ENCODE peak calls at places on chromosomes 1 and 21, in seven cellular contexts. G, Q, C, N, R, L and B are unnamed samples.

GRCh38 chr21:46171996-46172862 is 12.0 kb downstream of the SPATC1L start:
- DNase-seq in G (no peak), Q (no peak), C (no peak), N (no peak), R (no peak), L (no peak), B (no peak)

GRCh38 chr1:78919150-78919549 is 87.4 kb downstream of the ADGRL4 start:
- DNase-seq in G (no peak), Q (no peak), C (no peak), N (no peak), R (no peak), L (no peak), B (no peak)

GRCh38 chr1:170619167-170620030 is 44.5 kb upstream of the PRRX1 start:
- DNase-seq in G (no peak), Q (no peak), C (peak; percentile 60), N (no peak), R (no peak), L (no peak), B (no peak)

GRCh38 chr1:63590161-63590560 is 3.0 kb upstream of the PGM1 start:
- DNase-seq in G (no peak), Q (no peak), C (no peak), N (no peak), R (no peak), L (no peak), B (no peak)

GRCh38 chr1:228276901-228277490 is 69.2 kb downstream of the OBSCN start:
- DNase-seq in G (no peak), Q (no peak), C (no peak), N (no peak), R (no peak), L (peak; percentile 78), B (no peak)

GRCh38 chr1:22275626-22276395 is 132.9 kb upstream of the WNT4 start:
- DNase-seq in G (no peak), Q (no peak), C (peak; percentile 44), N (no peak), R (peak; percentile 31), L (no peak), B (peak; percentile 63)

GRCh38 chr1:38038836-38039235 is 7.8 kb downstream of the POU3F1 start:
- DNase-seq in G (peak; percentile 82), Q (no peak), C (peak; percentile 37), N (no peak), R (no peak), L (no peak), B (no peak)

GRCh38 chr1:101846820-101847219 is 149.9 kb downstream of the OLFM3 start:
- DNase-seq in G (no peak), Q (no peak), C (no peak), N (no peak), R (no peak), L (no peak), B (no peak)

GRCh38 chr1:234505774-234506114 is 26.8 kb upstream of the TARBP1 start:
- DNase-seq in G (no peak), Q (no peak), C (no peak), N (no peak), R (no peak), L (no peak), B (no peak)

GRCh38 chr1:182484531-182485257 is 34.7 kb downstream of the RGSL1 start:
- DNase-seq in G (no peak), Q (no peak), C (peak; percentile 5), N (peak; percentile 20), R (peak; percentile 77), L (peak; percentile 80), B (peak; percentile 11)

GRCh38 chr21:37155216-37155615 is 82.2 kb downstream of the TTC3 start:
- DNase-seq in G (no peak), Q (no peak), C (no peak), N (no peak), R (no peak), L (no peak), B (no peak)

GRCh38 chr1:29279896-29280779 is 43.8 kb downstream of the PTPRU start:
- DNase-seq in G (no peak), Q (no peak), C (peak; percentile 68), N (no peak), R (no peak), L (no peak), B (no peak)

GRCh38 chr1:14605945-14606344 is 7.5 kb downstream of the KAZN start:
- DNase-seq in G (no peak), Q (no peak), C (no peak), N (no peak), R (no peak), L (no peak), B (no peak)

GRCh38 chr1:29991815-29992214 is 731.6 kb downstream of the MATN1 start:
- DNase-seq in G (no peak), Q (no peak), C (no peak), N (no peak), R (no peak), L (no peak), B (no peak)